ENCODE peak calls at places on chromosomes 13 and 19, in five cellular contexts. L is right lobe of liver, I is stomach, F is PC-3, C is glutamatergic neuron. D is an unnamed sample.

GRCh38 chr13:99360696-99361095 is 53.5 kb upstream of the GPR183 start:
- DNase-seq in F (no peak), L (no peak), C (no peak), I (no peak), D (no peak)

GRCh38 chr19:46254776-46255175 is 25.2 kb downstream of the IGFL1 start:
- DNase-seq in L (no peak), F (peak), I (no peak), C (no peak), D (no peak)

GRCh38 chr13:51731759-51732158 is 72.2 kb downstream of the DHRS12 start:
- DNase-seq in L (no peak), F (peak), C (no peak), I (no peak), D (no peak)

GRCh38 chr13:113548171-113548641 is 36.3 kb upstream of the TFDP1 start:
- DNase-seq in I (no peak), L (no peak), C (peak), F (no peak), D (no peak)

GRCh38 chr13:37143901-37144300 is 38.4 kb upstream of the CSNK1A1L start:
- DNase-seq in C (no peak), F (no peak), L (no peak), I (no peak), D (no peak)

GRCh38 chr13:65724261-65724660 is 1505.9 kb downstream of the PCDH9 start:
- DNase-seq in I (no peak), F (no peak), C (no peak), L (no peak), D (no peak)

GRCh38 chr13:114147803-114148520 is 15.5 kb upstream of the RASA3 start:
- DNase-seq in L (no peak), I (no peak), F (no peak), C (no peak), D (no peak)

GRCh38 chr13:73138276-73138950 is 79.6 kb downstream of the KLF5 start:
- DNase-seq in C (no peak), L (no peak), F (peak), I (peak), D (no peak)

GRCh38 chr19:12833747-12834417 is 497 bp downstream of the RTBDN start:
- DNase-seq in C (peak), I (peak), F (peak), L (no peak), D (peak)

GRCh38 chr19:41541990-41542584 is 33.9 kb upstream of the CEACAM21 start:
- DNase-seq in I (peak), L (no peak), F (peak), C (peak), D (peak)

DNA sequence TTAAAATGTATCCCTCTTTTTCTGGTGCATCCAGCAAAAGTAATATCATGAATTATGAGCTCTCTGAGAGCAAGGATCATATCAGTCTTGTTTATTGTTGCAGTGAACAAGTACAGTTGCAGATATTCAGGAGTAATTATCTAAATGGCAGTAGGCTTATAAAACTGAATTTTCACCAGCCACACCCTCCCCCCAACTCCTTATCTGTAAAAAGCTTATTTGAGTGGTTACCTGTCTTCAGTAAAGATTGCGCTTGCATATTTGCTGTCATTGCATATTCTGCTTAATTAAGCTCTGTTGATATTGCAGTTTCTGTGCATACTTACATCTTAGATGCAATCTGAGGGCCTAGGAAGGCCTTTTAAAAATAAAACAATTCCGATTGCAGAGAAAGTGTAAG is 87.3 kb downstream of the DNAJC15 start:
- DNase-seq in C (no peak), I (no peak), F (no peak), L (no peak), D (no peak)
- TF ChIP-seq CTCF in C (no peak), I (no peak), F (no peak), L (no peak), D (no peak)

GRCh38 chr13:49308104-49308875 is 60.6 kb downstream of the CDADC1 start:
- DNase-seq in L (peak), C (no peak), I (peak), F (no peak), D (no peak)
- TF ChIP-seq CTCF in L (no peak), C (no peak), I (no peak), F (no peak), D (no peak)

GRCh38 chr13:21603531-21604448 is at the start of gene MICU2:
- DNase-seq in I (peak), L (peak), C (peak), F (peak), D (peak)
- TF ChIP-seq CTCF in I (peak), L (no peak), C (peak), F (no peak), D (no peak)

GRCh38 chr19:35736913-35737886 is 5.1 kb downstream of the IGFLR1 start:
- DNase-seq in I (no peak), L (no peak), F (peak), C (no peak), D (no peak)
- TF ChIP-seq CTCF in I (no peak), L (no peak), F (peak), C (no peak), D (peak)

GRCh38 chr19:54475706-54476105 is 2.6 kb upstream of the CDC42EP5 start:
- DNase-seq in C (no peak), F (no peak), I (no peak), L (no peak), D (no peak)

GRCh38 chr19:54480048-54480447 is 7.0 kb upstream of the CDC42EP5 start:
- DNase-seq in I (no peak), F (no peak), C (no peak), L (no peak), D (no peak)

GRCh38 chr19:54477650-54478049 is 4.6 kb upstream of the CDC42EP5 start:
- DNase-seq in F (peak), C (no peak), I (no peak), L (no peak), D (no peak)

GRCh38 chr19:54481326-54481930 is 8.3 kb upstream of the CDC42EP5 start:
- DNase-seq in C (peak), F (peak), L (no peak), I (no peak), D (peak)

DNA sequence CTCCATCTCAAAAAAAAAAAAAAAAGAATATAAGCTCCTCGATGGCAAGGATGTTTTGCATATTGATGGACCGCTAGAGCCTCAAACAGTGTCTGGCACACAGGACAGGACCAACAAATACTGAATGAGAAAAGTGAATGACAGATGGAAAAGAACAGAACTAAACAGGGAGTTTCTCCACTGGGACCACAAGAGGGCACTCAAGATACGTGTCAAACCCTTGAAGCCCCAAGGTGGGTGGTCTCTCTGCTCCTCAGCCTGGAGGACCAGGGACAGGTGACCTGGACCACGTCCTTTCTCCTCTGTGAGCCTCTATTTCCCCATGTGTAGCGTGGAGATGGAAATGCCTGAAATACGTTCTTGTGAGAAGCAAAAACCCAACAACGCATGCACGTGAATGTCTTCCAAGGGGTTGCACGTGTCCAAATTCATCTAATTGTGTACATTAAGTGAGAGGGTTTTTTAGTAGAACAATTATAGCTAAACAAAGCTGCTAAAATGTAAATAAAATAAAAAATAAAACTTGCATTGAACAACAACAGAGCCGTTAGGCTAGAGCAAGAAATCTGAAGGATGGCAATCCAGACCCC is 5.7 kb upstream of the CDC42EP5 start:
- DNase-seq in F (peak), I (no peak), L (no peak), C (peak), D (peak)
- TF ChIP-seq CTCF in F (peak), I (peak), L (peak), C (peak), D (peak)

GRCh38 chr13:86135856-86136255 is 336.6 kb upstream of the SLITRK6 start:
- DNase-seq in L (no peak), F (no peak), C (no peak), I (no peak), D (no peak)
- TF ChIP-seq CTCF in L (no peak), F (no peak), C (no peak), I (no peak), D (no peak)

D was measured in neural crest cell.